ENCODE peak calls at places on chromosomes 3 and 15, in eight cellular contexts. One of them, this sample, is unnamed.

GRCh38 chr3:32078085-32078634 is 28.3 kb upstream of the GPD1L start:
- DNase-seq in substantia nigra: no peak
- DNase-seq in SK-N-DZ: no peak
- DNase-seq in small intestine: no peak
- DNase-seq in CD4-positive, alpha-beta T cell: no peak
- DNase-seq in HAP-1: no peak
- DNase-seq in ACHN: no peak
- DNase-seq in prostate gland: no peak
- DNase-seq in this sample: no peak

GRCh38 chr3:172107403-172107802 is 68.0 kb downstream of the FNDC3B start:
- DNase-seq in substantia nigra: no peak
- DNase-seq in SK-N-DZ: no peak
- DNase-seq in small intestine: no peak
- DNase-seq in CD4-positive, alpha-beta T cell: peak
- DNase-seq in HAP-1: no peak
- DNase-seq in ACHN: no peak
- DNase-seq in prostate gland: no peak
- DNase-seq in this sample: no peak

GRCh38 chr3:45302470-45302869 is 76.4 kb upstream of the TMEM158 start:
- DNase-seq in substantia nigra: no peak
- DNase-seq in SK-N-DZ: no peak
- DNase-seq in small intestine: no peak
- DNase-seq in CD4-positive, alpha-beta T cell: no peak
- DNase-seq in HAP-1: no peak
- DNase-seq in ACHN: no peak
- DNase-seq in prostate gland: no peak
- DNase-seq in this sample: no peak

GRCh38 chr3:62475940-62476339 is 102.6 kb upstream of the FEZF2 start:
- DNase-seq in substantia nigra: no peak
- DNase-seq in SK-N-DZ: peak
- DNase-seq in small intestine: no peak
- DNase-seq in CD4-positive, alpha-beta T cell: no peak
- DNase-seq in HAP-1: no peak
- DNase-seq in ACHN: no peak
- DNase-seq in prostate gland: no peak
- DNase-seq in this sample: no peak

GRCh38 chr3:98500019-98500418 is 2.5 kb downstream of the OR5K2 start:
- DNase-seq in substantia nigra: no peak
- DNase-seq in SK-N-DZ: no peak
- DNase-seq in small intestine: no peak
- DNase-seq in CD4-positive, alpha-beta T cell: no peak
- DNase-seq in HAP-1: no peak
- DNase-seq in ACHN: no peak
- DNase-seq in prostate gland: no peak
- DNase-seq in this sample: no peak

GRCh38 chr15:31135523-31135922 is 34.0 kb upstream of the TRPM1 start:
- DNase-seq in substantia nigra: no peak
- DNase-seq in SK-N-DZ: no peak
- DNase-seq in small intestine: no peak
- DNase-seq in CD4-positive, alpha-beta T cell: no peak
- DNase-seq in HAP-1: no peak
- DNase-seq in ACHN: no peak
- DNase-seq in prostate gland: no peak
- DNase-seq in this sample: no peak

GRCh38 chr15:64894395-64895056 is 17.2 kb upstream of the ANKDD1A start:
- DNase-seq in substantia nigra: no peak
- DNase-seq in SK-N-DZ: no peak
- DNase-seq in small intestine: peak
- DNase-seq in CD4-positive, alpha-beta T cell: peak
- DNase-seq in HAP-1: no peak
- DNase-seq in ACHN: no peak
- DNase-seq in prostate gland: peak
- DNase-seq in this sample: no peak

GRCh38 chr15:84944311-84944710 is 37.3 kb upstream of the PDE8A start:
- DNase-seq in substantia nigra: no peak
- DNase-seq in SK-N-DZ: no peak
- DNase-seq in small intestine: no peak
- DNase-seq in CD4-positive, alpha-beta T cell: no peak
- DNase-seq in HAP-1: no peak
- DNase-seq in ACHN: no peak
- DNase-seq in prostate gland: no peak
- DNase-seq in this sample: no peak

GRCh38 chr3:52291508-52292181 is 4.0 kb downstream of the GLYCTK start:
- DNase-seq in substantia nigra: no peak
- DNase-seq in SK-N-DZ: no peak
- DNase-seq in small intestine: peak
- DNase-seq in CD4-positive, alpha-beta T cell: peak
- DNase-seq in HAP-1: no peak
- DNase-seq in ACHN: peak
- DNase-seq in prostate gland: no peak
- DNase-seq in this sample: no peak

GRCh38 chr3:149018247-149018646 is 26.9 kb downstream of the GYG1 start:
- DNase-seq in substantia nigra: no peak
- DNase-seq in SK-N-DZ: no peak
- DNase-seq in small intestine: no peak
- DNase-seq in CD4-positive, alpha-beta T cell: no peak
- DNase-seq in HAP-1: no peak
- DNase-seq in ACHN: no peak
- DNase-seq in prostate gland: no peak
- DNase-seq in this sample: no peak

GRCh38 chr3:16476636-16477035 is 36.9 kb downstream of the RFTN1 start:
- DNase-seq in substantia nigra: no peak
- DNase-seq in SK-N-DZ: no peak
- DNase-seq in small intestine: peak
- DNase-seq in CD4-positive, alpha-beta T cell: no peak
- DNase-seq in HAP-1: no peak
- DNase-seq in ACHN: no peak
- DNase-seq in prostate gland: no peak
- DNase-seq in this sample: peak

GRCh38 chr3:109073116-109073515 is 44.8 kb downstream of the MORC1 start:
- DNase-seq in substantia nigra: no peak
- DNase-seq in SK-N-DZ: no peak
- DNase-seq in small intestine: no peak
- DNase-seq in CD4-positive, alpha-beta T cell: no peak
- DNase-seq in HAP-1: no peak
- DNase-seq in ACHN: no peak
- DNase-seq in prostate gland: no peak
- DNase-seq in this sample: no peak

GRCh38 chr3:151362798-151363197 is 21.8 kb downstream of the P2RY12 start:
- DNase-seq in substantia nigra: no peak
- DNase-seq in SK-N-DZ: no peak
- DNase-seq in small intestine: no peak
- DNase-seq in CD4-positive, alpha-beta T cell: no peak
- DNase-seq in HAP-1: no peak
- DNase-seq in ACHN: no peak
- DNase-seq in prostate gland: no peak
- DNase-seq in this sample: no peak

GRCh38 chr3:13203398-13204176 is 130.4 kb upstream of the IQSEC1 start:
- DNase-seq in substantia nigra: no peak
- DNase-seq in SK-N-DZ: no peak
- DNase-seq in small intestine: no peak
- DNase-seq in CD4-positive, alpha-beta T cell: no peak
- DNase-seq in HAP-1: no peak
- DNase-seq in ACHN: no peak
- DNase-seq in prostate gland: no peak
- DNase-seq in this sample: no peak